ENCODE peak calls at places on chromosomes 16 and 17, in four cellular contexts. One of them, this sample, is unnamed.

GRCh38 chr17:30199600-30199999 is 35.9 kb downstream of the SLC6A4 start:
- DNase-seq in cardiac fibroblast: peak; percentile 7
- DNase-seq in AG09309: no peak
- DNase-seq in MM.1S: no peak
- DNase-seq in this sample: no peak

GRCh38 chr16:74199066-74199841 is 97.4 kb upstream of the PSMD7 start:
- DNase-seq in AG09309: no peak
- DNase-seq in cardiac fibroblast: no peak
- DNase-seq in MM.1S: no peak
- DNase-seq in this sample: no peak

GRCh38 chr16:6019490-6019991 is 921.9 kb upstream of the EEF2KMT start:
- DNase-seq in MM.1S: no peak
- DNase-seq in cardiac fibroblast: no peak
- DNase-seq in AG09309: no peak
- DNase-seq in this sample: no peak

GRCh38 chr17:81842725-81843504 is 8.1 kb upstream of the PPP1R27 start:
- DNase-seq in AG09309: no peak
- DNase-seq in cardiac fibroblast: peak; percentile 56
- DNase-seq in MM.1S: no peak
- DNase-seq in this sample: no peak

GRCh38 chr16:12142157-12142556 is 165.6 kb downstream of the SNX29 start:
- DNase-seq in AG09309: no peak
- DNase-seq in MM.1S: no peak
- DNase-seq in cardiac fibroblast: no peak
- DNase-seq in this sample: no peak

GRCh38 chr17:66507982-66508760 is 205.8 kb downstream of the PRKCA start:
- DNase-seq in MM.1S: no peak
- DNase-seq in AG09309: no peak
- DNase-seq in cardiac fibroblast: no peak
- DNase-seq in this sample: peak; percentile 25

GRCh38 chr17:51805765-51806164 is 352.7 kb downstream of the CA10 start:
- DNase-seq in MM.1S: no peak
- DNase-seq in AG09309: no peak
- DNase-seq in cardiac fibroblast: no peak
- DNase-seq in this sample: no peak

GRCh38 chr17:29390856-29391631 is 881 bp downstream of the TAOK1 start:
- DNase-seq in AG09309: no peak
- DNase-seq in MM.1S: no peak
- DNase-seq in cardiac fibroblast: peak; percentile 40
- DNase-seq in this sample: no peak

GRCh38 chr17:76142044-76143041 is 1.3 kb upstream of the FOXJ1 start:
- DNase-seq in AG09309: no peak
- DNase-seq in cardiac fibroblast: no peak
- DNase-seq in MM.1S: no peak
- DNase-seq in this sample: no peak

GRCh38 chr16:4216631-4217030 is 25.2 kb downstream of the SRL start:
- DNase-seq in MM.1S: no peak
- DNase-seq in AG09309: no peak
- DNase-seq in cardiac fibroblast: no peak
- DNase-seq in this sample: no peak

GRCh38 chr17:51045616-51046526 is 74.8 kb downstream of the SPAG9 start:
- DNase-seq in AG09309: no peak
- DNase-seq in cardiac fibroblast: peak; percentile 62
- DNase-seq in MM.1S: no peak
- DNase-seq in this sample: peak; percentile 60

GRCh38 chr16:70737377-70738082 is 51.7 kb upstream of the MTSS2 start:
- DNase-seq in MM.1S: peak; percentile 98
- DNase-seq in cardiac fibroblast: peak; percentile 59
- DNase-seq in AG09309: peak; percentile 97
- DNase-seq in this sample: peak; percentile 80

GRCh38 chr17:76120658-76121008 is 17.0 kb upstream of the EXOC7 start:
- DNase-seq in AG09309: no peak
- DNase-seq in cardiac fibroblast: no peak
- DNase-seq in MM.1S: no peak
- DNase-seq in this sample: no peak

GRCh38 chr17:15981208-15981607 is 18.3 kb downstream of the ZSWIM7 start:
- DNase-seq in cardiac fibroblast: no peak
- DNase-seq in MM.1S: no peak
- DNase-seq in AG09309: no peak
- DNase-seq in this sample: no peak

GRCh38 chr17:16504974-16505373 is 13.0 kb upstream of the LRRC75A start:
- DNase-seq in MM.1S: no peak
- DNase-seq in AG09309: no peak
- DNase-seq in cardiac fibroblast: no peak
- DNase-seq in this sample: no peak

GRCh38 chr17:35947156-35947585 is 3.7 kb upstream of the LYZL6 start:
- DNase-seq in AG09309: no peak
- DNase-seq in cardiac fibroblast: peak; percentile 54
- DNase-seq in MM.1S: peak; percentile 65
- DNase-seq in this sample: peak; percentile 14

GRCh38 chr16:70590722-70591438 is 55.5 kb upstream of the IL34 start:
- DNase-seq in AG09309: no peak
- DNase-seq in cardiac fibroblast: no peak
- DNase-seq in MM.1S: no peak
- DNase-seq in this sample: no peak

GRCh38 chr17:61862105-61862574 is 1.2 kb downstream of the BRIP1 start:
- DNase-seq in MM.1S: no peak
- DNase-seq in AG09309: no peak
- DNase-seq in cardiac fibroblast: peak; percentile 53
- DNase-seq in this sample: peak; percentile 30

GRCh38 chr17:38943607-38944006 is 18.2 kb downstream of the LASP1NB start:
- DNase-seq in AG09309: no peak
- DNase-seq in cardiac fibroblast: no peak
- DNase-seq in MM.1S: peak; percentile 63
- DNase-seq in this sample: no peak

GRCh38 chr17:61720016-61720795 is 129.2 kb upstream of the NACA2 start:
- DNase-seq in MM.1S: no peak
- DNase-seq in cardiac fibroblast: no peak
- DNase-seq in AG09309: no peak
- DNase-seq in this sample: peak; percentile 11

GRCh38 chr16:58264961-58265479 is 29.8 kb downstream of the PRSS54 start:
- DNase-seq in cardiac fibroblast: peak; percentile 67
- DNase-seq in AG09309: peak; percentile 43
- DNase-seq in MM.1S: no peak
- DNase-seq in this sample: peak; percentile 70

GRCh38 chr17:69462010-69462409 is 47.5 kb downstream of the MAP2K6 start:
- DNase-seq in AG09309: no peak
- DNase-seq in MM.1S: no peak
- DNase-seq in cardiac fibroblast: no peak
- DNase-seq in this sample: no peak

GRCh38 chr17:39632153-39632941 is 4.6 kb upstream of the STARD3 start:
- DNase-seq in MM.1S: no peak
- DNase-seq in AG09309: no peak
- DNase-seq in cardiac fibroblast: no peak
- DNase-seq in this sample: no peak

GRCh38 chr16:29198231-29198630 is 208.3 kb downstream of the NPIPB11 start:
- DNase-seq in cardiac fibroblast: no peak
- DNase-seq in AG09309: no peak
- DNase-seq in MM.1S: no peak
- DNase-seq in this sample: no peak

GRCh38 chr16:53502331-53503269 is at the start of gene AKTIP:
- DNase-seq in MM.1S: peak; percentile 72
- DNase-seq in cardiac fibroblast: peak; percentile 52
- DNase-seq in AG09309: no peak
- DNase-seq in this sample: peak; percentile 48

DNA sequence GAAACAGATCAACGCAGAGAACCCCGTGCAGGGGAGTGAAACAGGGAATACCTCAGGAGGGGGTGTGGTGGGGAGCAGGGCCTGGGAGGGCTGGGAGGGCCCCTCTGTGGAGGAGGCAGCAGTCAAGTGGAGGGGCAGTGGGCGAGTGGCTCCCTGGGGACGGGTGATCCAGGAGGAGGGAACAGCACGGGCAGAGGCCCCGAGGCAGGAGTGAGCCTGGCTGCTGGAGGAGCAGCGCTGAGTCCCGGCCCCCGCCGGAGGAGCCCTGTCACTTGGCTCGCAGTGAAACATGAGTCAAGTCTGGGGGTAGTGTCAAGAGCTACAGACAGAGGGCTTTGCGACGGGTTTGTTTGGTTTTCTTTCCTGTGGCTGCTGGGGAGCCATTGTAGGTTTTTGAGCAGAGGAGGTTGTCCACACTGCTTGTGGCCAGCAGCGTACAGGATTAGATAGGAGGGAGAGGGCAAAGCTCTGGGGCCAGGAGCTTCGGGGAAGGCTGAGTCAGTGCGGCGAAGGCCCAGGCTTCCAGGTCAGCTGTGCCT is 115.7 kb upstream of the CIBAR2 start:
- DNase-seq in AG09309: no peak
- DNase-seq in MM.1S: no peak
- DNase-seq in cardiac fibroblast: peak; percentile 48
- DNase-seq in this sample: peak; percentile 74
- TF ChIP-seq CTCF in AG09309: peak; percentile 32
- TF ChIP-seq CTCF in MM.1S: no peak
- TF ChIP-seq CTCF in cardiac fibroblast: peak; percentile 13
- TF ChIP-seq CTCF in this sample: no peak

DNA sequence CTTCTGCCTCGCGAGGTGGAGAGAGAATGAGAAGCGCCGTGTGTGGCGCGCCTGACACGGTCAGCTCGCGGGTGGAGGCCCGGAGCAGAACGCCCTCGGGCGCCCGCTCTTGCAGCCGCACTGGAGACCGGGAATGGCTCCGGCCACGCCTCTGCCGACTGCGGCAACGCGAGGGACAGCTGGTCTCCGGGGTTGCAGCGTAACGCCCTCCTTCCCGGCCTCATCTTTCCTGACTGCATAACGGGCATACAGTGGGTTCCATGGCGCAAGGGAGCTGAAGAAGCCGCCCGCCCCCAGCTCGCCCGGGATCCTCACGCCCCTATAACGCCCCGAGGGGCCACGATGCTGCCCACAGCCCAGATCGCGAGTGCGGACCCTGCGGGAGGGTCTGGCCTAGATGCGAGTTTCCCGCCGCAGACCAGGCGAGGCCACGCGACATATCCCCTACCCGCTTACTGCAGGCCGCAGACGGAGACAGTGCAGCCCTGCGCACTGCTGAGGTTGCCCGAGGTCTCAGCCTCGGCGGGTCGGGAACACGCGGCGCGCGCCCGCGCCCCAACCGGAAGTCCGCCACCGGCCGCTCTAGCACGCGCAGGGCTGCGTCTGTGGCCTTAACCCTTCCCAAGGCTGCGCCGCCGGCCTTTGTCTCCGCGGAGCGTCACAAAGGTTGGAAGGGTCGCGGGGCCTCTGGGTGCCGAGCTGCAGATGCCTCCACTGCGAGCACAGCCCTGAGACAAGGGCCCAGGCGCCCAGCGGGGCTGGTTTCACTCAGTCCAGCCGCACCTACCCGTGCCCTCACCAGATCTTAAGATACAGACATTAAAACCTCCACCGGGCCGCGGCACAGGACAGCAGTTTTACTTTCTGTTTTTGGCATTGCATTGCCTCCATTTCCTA is 18.8 kb downstream of the BCL7C start:
- DNase-seq in cardiac fibroblast: peak; percentile 90
- DNase-seq in AG09309: peak; percentile 37
- DNase-seq in MM.1S: peak; percentile 95
- DNase-seq in this sample: peak; percentile 81
- TF ChIP-seq CTCF in cardiac fibroblast: no peak
- TF ChIP-seq CTCF in AG09309: no peak
- TF ChIP-seq CTCF in MM.1S: no peak
- TF ChIP-seq CTCF in this sample: no peak

DNA sequence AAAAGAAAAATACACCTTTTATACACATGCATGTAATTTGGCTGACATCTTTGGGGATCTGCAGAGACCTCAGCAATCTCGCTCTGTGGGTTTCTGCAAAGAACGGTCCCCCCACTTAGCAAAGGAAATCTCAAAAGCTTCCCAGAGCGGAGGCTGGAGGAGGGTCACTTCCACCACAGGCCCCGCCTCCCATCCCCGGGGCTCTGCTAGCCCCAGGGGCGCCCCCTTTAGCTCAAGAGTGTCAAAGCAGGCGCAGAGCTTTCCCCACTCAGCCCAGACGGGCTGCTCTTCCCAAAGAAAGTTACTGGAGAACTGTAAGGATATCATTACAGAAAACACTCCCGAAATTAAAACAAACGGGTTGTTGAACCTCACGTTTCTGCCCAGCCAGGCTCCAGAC is 11.4 kb downstream of the SLC13A5 start:
- DNase-seq in AG09309: no peak
- DNase-seq in MM.1S: no peak
- DNase-seq in cardiac fibroblast: peak; percentile 12
- DNase-seq in this sample: no peak
- TF ChIP-seq CTCF in AG09309: peak; percentile 33
- TF ChIP-seq CTCF in MM.1S: peak; percentile 32
- TF ChIP-seq CTCF in cardiac fibroblast: peak; percentile 41
- TF ChIP-seq CTCF in this sample: peak; percentile 20

GRCh38 chr17:6711081-6711674 is 2.0 kb downstream of the SLC13A5 start:
- DNase-seq in cardiac fibroblast: no peak
- DNase-seq in AG09309: no peak
- DNase-seq in MM.1S: no peak
- DNase-seq in this sample: no peak
- TF ChIP-seq CTCF in cardiac fibroblast: no peak
- TF ChIP-seq CTCF in AG09309: no peak
- TF ChIP-seq CTCF in MM.1S: no peak
- TF ChIP-seq CTCF in this sample: no peak

GRCh38 chr16:26762596-26762995 is 304.1 kb upstream of the C16orf82 start:
- DNase-seq in cardiac fibroblast: no peak
- DNase-seq in AG09309: no peak
- DNase-seq in MM.1S: no peak
- DNase-seq in this sample: no peak

GRCh38 chr16:26770547-26770946 is 296.2 kb upstream of the C16orf82 start:
- DNase-seq in cardiac fibroblast: no peak
- DNase-seq in AG09309: no peak
- DNase-seq in MM.1S: no peak
- DNase-seq in this sample: no peak

GRCh38 chr16:26765087-26765486 is 301.6 kb upstream of the C16orf82 start:
- DNase-seq in AG09309: no peak
- DNase-seq in cardiac fibroblast: no peak
- DNase-seq in MM.1S: no peak
- DNase-seq in this sample: no peak
- TF ChIP-seq CTCF in AG09309: no peak
- TF ChIP-seq CTCF in cardiac fibroblast: peak; percentile 25
- TF ChIP-seq CTCF in MM.1S: peak; percentile 23
- TF ChIP-seq CTCF in this sample: peak; percentile 23

DNA sequence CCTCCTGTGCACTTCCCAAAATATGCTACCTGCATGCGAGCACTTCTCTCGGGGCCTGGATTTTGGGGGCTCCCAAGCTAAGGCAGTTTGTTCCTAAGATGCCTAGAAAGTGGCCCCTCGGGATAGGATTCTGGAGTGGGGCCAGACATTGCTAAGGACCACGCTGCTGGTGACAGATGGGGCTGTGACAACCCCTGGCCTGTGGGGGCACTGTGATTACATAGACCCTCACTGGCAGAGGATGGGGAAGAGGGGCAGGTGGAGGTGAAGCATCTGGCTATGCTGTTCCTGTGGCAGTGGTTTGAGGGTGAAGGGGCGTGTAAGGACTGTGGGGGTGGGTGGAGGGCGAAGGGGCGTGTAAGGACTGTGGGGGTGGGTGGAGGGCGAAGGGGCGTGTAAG is 128.4 kb downstream of the ENGASE start:
- DNase-seq in MM.1S: no peak
- DNase-seq in cardiac fibroblast: no peak
- DNase-seq in AG09309: no peak
- DNase-seq in this sample: no peak
- TF ChIP-seq CTCF in MM.1S: peak; percentile 4
- TF ChIP-seq CTCF in cardiac fibroblast: no peak
- TF ChIP-seq CTCF in AG09309: no peak
- TF ChIP-seq CTCF in this sample: no peak

GRCh38 chr16:87702325-87702811 is 63.4 kb downstream of the KLHDC4 start:
- DNase-seq in AG09309: no peak
- DNase-seq in cardiac fibroblast: peak; percentile 52
- DNase-seq in MM.1S: no peak
- DNase-seq in this sample: no peak
- TF ChIP-seq CTCF in AG09309: peak; percentile 62
- TF ChIP-seq CTCF in cardiac fibroblast: peak; percentile 73
- TF ChIP-seq CTCF in MM.1S: no peak
- TF ChIP-seq CTCF in this sample: peak; percentile 31